ENCODE peak calls at places on chromosomes 13 and 19, in eight cellular contexts. M, N, W, V, A, P, U and K are unnamed samples.

GRCh38 chr13:83666126-83666525 is 216.1 kb downstream of the SLITRK1 start:
- DNase-seq in M (no peak), N (no peak), W (no peak), V (no peak), A (no peak), P (no peak), U (no peak), K (no peak)

GRCh38 chr13:91153372-91153771 is 194.1 kb upstream of the MIR17HG start:
- DNase-seq in M (no peak), N (no peak), W (no peak), V (no peak), A (no peak), P (no peak), U (no peak), K (no peak)

GRCh38 chr19:1147934-1148549 is 26.0 kb downstream of the SBNO2 start:
- DNase-seq in M (no peak), N (no peak), W (no peak), V (no peak), A (no peak), P (no peak), U (no peak), K (no peak)

GRCh38 chr13:74210693-74211393 is 76.6 kb upstream of the KLF12 start:
- DNase-seq in M (no peak), N (no peak), W (peak; percentile 9), V (peak; percentile 3), A (no peak), P (no peak), U (no peak), K (no peak)

GRCh38 chr13:61013782-61014181 is 401.9 kb downstream of the PCDH20 start:
- DNase-seq in M (no peak), N (no peak), W (no peak), V (no peak), A (no peak), P (no peak), U (no peak), K (no peak)

GRCh38 chr19:827710-828321 is at the start of gene AZU1:
- DNase-seq in M (no peak), N (no peak), W (no peak), V (no peak), A (no peak), P (no peak), U (no peak), K (peak; percentile 39)

GRCh38 chr19:923551-924211 is 2.2 kb upstream of the ARID3A start:
- DNase-seq in M (no peak), N (no peak), W (no peak), V (no peak), A (no peak), P (no peak), U (no peak), K (no peak)

GRCh38 chr13:80341098-80341701 is at the start of gene SPRY2:
- DNase-seq in M (peak; percentile 91), N (peak; percentile 88), W (peak; percentile 91), V (peak; percentile 95), A (peak; percentile 89), P (peak; percentile 92), U (peak; percentile 97), K (peak; percentile 98)

GRCh38 chr13:27770809-27771208 is 21.5 kb upstream of the GSX1 start:
- DNase-seq in M (peak; percentile 47), N (no peak), W (no peak), V (no peak), A (peak; percentile 26), P (no peak), U (no peak), K (peak; percentile 43)

DNA sequence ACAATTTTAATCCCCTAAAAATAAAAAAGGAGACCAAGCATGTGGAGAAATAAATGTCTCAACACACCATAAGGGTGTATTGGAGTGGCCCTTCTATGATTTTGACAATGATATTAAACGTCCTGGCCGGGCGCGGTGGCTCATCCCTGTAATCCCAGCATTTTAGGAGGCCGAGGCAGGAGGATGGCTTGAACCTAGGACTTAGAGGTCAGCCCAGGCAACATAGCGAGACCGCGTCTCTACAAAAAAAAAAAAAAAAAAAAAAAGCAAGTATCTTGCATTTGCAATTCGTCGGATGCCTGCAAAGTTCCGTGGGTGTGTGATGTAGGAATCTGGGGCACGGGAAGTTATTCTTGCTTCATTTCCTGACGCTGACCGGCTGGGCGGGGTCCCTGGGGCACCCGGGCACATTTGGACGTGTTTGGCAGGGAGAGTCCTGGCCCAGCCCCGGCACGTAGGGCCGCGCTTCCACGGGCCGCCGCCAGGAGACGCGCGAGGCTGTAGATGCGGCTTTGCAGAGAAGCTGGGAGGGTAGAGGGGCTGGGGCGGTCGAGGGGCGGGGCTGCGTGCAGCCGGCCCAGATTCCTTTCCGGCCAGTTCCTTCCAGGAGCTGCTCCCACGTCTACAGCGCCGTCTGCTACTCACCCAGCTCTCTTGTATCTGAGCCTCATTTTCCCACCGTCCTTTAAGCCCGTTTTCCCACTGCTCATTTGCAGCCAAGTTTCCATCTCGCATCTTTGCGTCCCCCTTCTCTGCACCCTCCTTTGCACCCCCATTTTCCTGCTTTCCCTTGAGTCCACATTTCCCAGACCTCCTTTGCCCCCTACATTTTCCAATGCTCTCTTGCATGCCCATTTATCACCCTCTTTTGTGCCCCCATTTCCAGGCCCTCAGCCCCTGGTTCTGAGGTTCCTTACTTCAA is 2.2 kb upstream of the TSPAN16 start:
- DNase-seq in M (peak; percentile 92), N (peak; percentile 93), W (peak; percentile 97), V (peak; percentile 78), A (peak; percentile 90), P (peak; percentile 94), U (peak; percentile 97), K (peak; percentile 95)
- TF ChIP-seq POLR2A in M (no peak), N (no peak), W (no peak), V (no peak), A (no peak), P (peak; percentile 27), U (no peak), K (no peak)

GRCh38 chr13:29925457-29925856 is 75.0 kb upstream of the UBL3 start:
- DNase-seq in M (peak; percentile 90), N (peak; percentile 72), W (peak; percentile 87), V (peak; percentile 62), A (no peak), P (peak; percentile 82), U (peak; percentile 92), K (peak; percentile 95)

GRCh38 chr13:29922896-29923295 is 72.5 kb upstream of the UBL3 start:
- DNase-seq in M (no peak), N (no peak), W (no peak), V (no peak), A (no peak), P (no peak), U (no peak), K (no peak)

GRCh38 chr13:29924951-29925350 is 74.5 kb upstream of the UBL3 start:
- DNase-seq in M (peak; percentile 32), N (no peak), W (no peak), V (no peak), A (no peak), P (no peak), U (no peak), K (no peak)

GRCh38 chr13:29923554-29924481 is 73.4 kb upstream of the UBL3 start:
- DNase-seq in M (peak; percentile 92), N (peak; percentile 80), W (peak; percentile 58), V (peak; percentile 16), A (peak; percentile 61), P (peak; percentile 89), U (no peak), K (peak; percentile 92)

DNA sequence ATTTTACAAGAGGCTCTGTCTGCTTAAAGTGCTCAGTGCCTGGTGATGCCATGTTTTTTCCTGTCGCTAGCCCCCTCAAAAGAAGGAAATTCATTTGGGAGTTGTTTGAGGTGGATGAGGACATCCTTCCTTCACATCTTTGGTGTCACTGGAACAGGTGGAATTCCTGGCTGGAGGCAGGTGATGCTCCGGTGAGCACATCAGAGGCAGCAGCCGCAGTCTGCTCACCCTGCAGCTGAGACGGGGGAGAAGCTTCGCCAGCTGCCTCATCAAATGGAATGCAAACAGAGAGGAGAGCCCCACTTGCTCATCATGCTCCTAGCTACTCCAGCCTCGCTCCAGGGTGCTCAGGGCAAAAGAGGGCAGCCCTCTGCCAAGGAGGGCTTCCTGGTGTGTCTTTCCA is 74.1 kb upstream of the UBL3 start:
- DNase-seq in M (peak; percentile 33), N (no peak), W (no peak), V (no peak), A (no peak), P (no peak), U (no peak), K (no peak)
- TF ChIP-seq CTCF in M (no peak), N (no peak), W (peak; percentile 4), V (no peak), A (no peak), P (no peak), U (no peak), K (no peak)

GRCh38 chr19:45791744-45792481 is 732 bp downstream of the DMWD start:
- DNase-seq in M (no peak), N (no peak), W (no peak), V (no peak), A (no peak), P (no peak), U (no peak), K (no peak)

GRCh38 chr19:45794627-45795026 is 2.0 kb upstream of the DMWD start:
- DNase-seq in M (no peak), N (no peak), W (no peak), V (no peak), A (no peak), P (no peak), U (no peak), K (no peak)

GRCh38 chr19:45790942-45791341 is 1.7 kb downstream of the DMWD start:
- DNase-seq in M (no peak), N (no peak), W (no peak), V (no peak), A (no peak), P (no peak), U (no peak), K (no peak)

GRCh38 chr19:45793178-45793564 is 526 bp upstream of the DMWD start:
- DNase-seq in M (no peak), N (no peak), W (no peak), V (no peak), A (no peak), P (no peak), U (no peak), K (no peak)

DNA sequence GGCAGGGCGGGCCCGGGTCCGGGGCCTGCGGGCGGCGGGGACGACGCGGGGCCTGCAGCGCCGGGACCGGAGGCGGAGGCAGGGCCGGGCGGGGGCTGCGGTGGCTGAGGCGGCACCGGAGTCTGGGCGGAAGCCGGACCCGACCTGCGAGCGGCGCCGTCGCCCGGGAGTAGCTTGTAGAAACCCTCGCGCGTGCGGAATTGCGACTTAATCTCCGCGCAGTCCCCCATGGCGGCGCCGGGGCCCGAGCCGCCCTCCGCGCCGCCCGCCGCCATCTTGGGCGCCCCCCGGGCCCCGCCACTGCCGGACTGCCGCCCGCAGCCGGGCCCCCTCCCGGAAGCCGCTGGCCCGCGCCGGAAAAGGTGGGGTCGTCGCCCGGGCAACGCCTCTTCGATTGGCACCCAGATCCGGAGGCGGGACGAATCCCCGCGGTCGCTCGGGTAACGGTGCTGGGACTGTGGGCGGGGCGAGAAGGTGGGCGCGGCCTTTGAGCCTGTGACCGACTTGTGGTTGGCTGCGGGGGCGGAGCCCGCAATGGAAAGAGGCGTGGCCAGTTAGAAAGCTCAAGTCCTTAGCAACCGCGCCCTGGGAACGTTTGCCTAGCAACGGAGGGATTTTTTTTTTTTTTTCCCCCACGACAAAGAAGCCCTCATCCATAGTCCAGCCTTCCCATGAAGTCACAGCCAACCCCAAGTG is at the start of gene DMWD:
- DNase-seq in M (peak; percentile 100), N (peak; percentile 100), W (peak; percentile 100), V (peak; percentile 99), A (peak; percentile 100), P (peak; percentile 100), U (peak; percentile 100), K (peak; percentile 99)
- TF ChIP-seq POLR2A in M (peak; percentile 42), N (no peak), W (peak; percentile 67), V (peak; percentile 87), A (peak; percentile 60), P (peak; percentile 78), U (peak; percentile 18), K (no peak)

GRCh38 chr13:50370303-50370950 is 355.2 kb downstream of the KCNRG start:
- DNase-seq in M (no peak), N (no peak), W (no peak), V (no peak), A (no peak), P (no peak), U (no peak), K (no peak)
- TF ChIP-seq CTCF in M (no peak), N (no peak), W (no peak), V (no peak), A (no peak), P (no peak), U (no peak), K (no peak)